ENCODE peak calls at places on chromosomes 11 and 22, in seven cellular contexts. L, J, Q, T, F, V and G are unnamed samples. For H3K4me1, the result is how much of the 10 kb centered on the place peaks cover.

GRCh38 chr22:30005213-30005857 is 74.9 kb upstream of the HORMAD2 start:
- DNase-seq in F (no peak), V (peak), J (peak), L (peak), T (peak), Q (peak), G (peak)

GRCh38 chr11:26109658-26110393 is 222.1 kb upstream of the ANO3 start:
- DNase-seq in V (no peak), L (no peak), J (no peak), T (no peak), F (no peak), Q (no peak), G (no peak)

GRCh38 chr11:134951305-134951700 is 539.3 kb upstream of the B3GAT1 start:
- DNase-seq in L (peak), V (no peak), Q (no peak), J (no peak), T (no peak), F (no peak), G (no peak)

GRCh38 chr11:27509953-27510352 is 3.4 kb upstream of the LIN7C start:
- DNase-seq in F (no peak), Q (no peak), J (no peak), V (no peak), L (no peak), T (no peak), G (no peak)

GRCh38 chr11:64887757-64888405 is 9.5 kb upstream of the EHD1 start:
- DNase-seq in F (peak), T (peak), L (peak), J (peak), Q (peak), V (peak), G (peak)

GRCh38 chr22:35620624-35621245 is 3.6 kb upstream of the MB start:
- DNase-seq in J (no peak), Q (no peak), T (no peak), F (no peak), L (peak), V (no peak), G (no peak)

GRCh38 chr11:128544625-128545024 is 42.7 kb downstream of the ETS1 start:
- DNase-seq in T (no peak), F (no peak), J (no peak), Q (no peak), V (no peak), L (peak), G (no peak)

GRCh38 chr11:94649254-94649653 is 82.1 kb downstream of the PIWIL4 start:
- DNase-seq in L (no peak), F (no peak), V (no peak), J (no peak), T (no peak), Q (no peak), G (no peak)

GRCh38 chr11:121892131-121892681 is 223.8 kb downstream of the BLID start:
- DNase-seq in F (no peak), J (no peak), L (no peak), V (no peak), T (peak), Q (no peak), G (peak)

GRCh38 chr11:3802016-3802790 is 4.8 kb upstream of the NUP98 start:
- DNase-seq in F (no peak), Q (no peak), T (no peak), L (peak), J (no peak), V (no peak), G (no peak)

GRCh38 chr11:464316-464715 is 14.2 kb downstream of the PTDSS2 start:
- DNase-seq in V (no peak), Q (no peak), J (no peak), F (peak), T (no peak), L (no peak), G (no peak)
- H3K4me3 ChIP-seq in V (peak), Q (no peak), J (no peak), F (no peak), T (no peak), L (no peak), G (no peak)

DNA sequence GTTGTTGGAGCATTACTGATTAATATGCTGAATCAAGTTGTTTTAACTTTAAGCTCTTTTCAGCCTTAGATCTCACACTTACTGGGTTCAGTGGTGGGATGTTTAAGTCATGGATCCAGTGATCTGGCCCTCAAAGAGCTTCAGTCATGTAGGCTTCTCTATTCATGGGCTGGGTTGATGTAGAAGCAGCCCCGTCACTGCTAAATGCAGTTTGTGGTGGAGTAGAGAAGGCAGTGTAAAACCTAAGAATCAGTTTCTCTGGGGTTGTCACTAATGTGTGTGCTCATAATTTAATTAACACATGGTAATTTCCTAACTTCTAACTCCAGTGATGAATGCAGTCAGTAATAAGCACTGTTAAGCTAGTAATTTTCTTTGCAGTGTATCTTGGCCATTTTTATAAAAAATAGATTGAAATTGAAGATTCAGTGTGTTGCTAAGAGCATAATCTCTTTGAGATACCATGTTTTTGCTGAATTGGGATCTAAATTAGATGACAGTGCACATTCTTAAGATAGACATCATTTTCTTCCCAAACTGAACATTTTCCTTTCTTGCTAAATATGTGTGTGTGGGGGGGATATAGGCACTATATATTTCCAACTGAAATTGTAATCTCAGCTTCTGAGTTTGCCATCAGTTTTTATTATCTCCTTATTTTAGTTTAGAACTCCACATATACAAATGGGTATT is 9.0 kb downstream of the SPCS2 start:
- DNase-seq in J (no peak), Q (no peak), F (no peak), V (no peak), L (no peak), T (no peak), G (no peak)
- H3K4me1 ChIP-seq in J (under half), Q (under half), F (half or more), V (under half), L (under half), T (under half), G (under half)

GRCh38 chr22:36860821-36861659 is at the start of gene NCF4:
- DNase-seq in J (peak), L (no peak), V (no peak), T (no peak), Q (no peak), F (peak), G (no peak)
- H3K4me3 ChIP-seq in J (peak), L (no peak), V (no peak), T (no peak), Q (no peak), F (peak), G (no peak)

GRCh38 chr11:12134239-12134590 is 23.8 kb downstream of the MICAL2 start:
- DNase-seq in V (no peak), T (no peak), J (peak), L (no peak), Q (no peak), F (peak), G (no peak)
- H3K4me1 ChIP-seq in V (under half), T (under half), J (under half), L (under half), Q (under half), F (under half), G (under half)

GRCh38 chr22:43956805-43957463 is 1.7 kb downstream of the SAMM50 start:
- DNase-seq in J (no peak), F (no peak), L (no peak), Q (no peak), V (no peak), T (no peak), G (no peak)
- H3K4me3 ChIP-seq in J (no peak), F (peak), L (peak), Q (no peak), V (no peak), T (no peak), G (no peak)